ENCODE peak calls at places on chromosome 21, in ten cellular contexts. L is transverse colon; D is colonic mucosa; W is adrenal gland; S is stomach; M is lower lobe of right lung; X is CD8-positive, alpha-beta memory T cell; A is CD8-positive, alpha-beta T cell; N is pancreas; K is upper lobe of right lung. T is an unnamed sample.

GRCh38 chr21:23695449-23695848 is 1911.8 kb downstream of the MRPL39 start:
- DNase-seq in L (no peak), K (no peak), D (no peak), A (no peak), S (no peak), X (no peak), M (no peak), W (no peak), N (no peak), T (no peak)

GRCh38 chr21:27206368-27206982 is 239.6 kb upstream of the ADAMTS5 start:
- DNase-seq in M (no peak), S (no peak), X (no peak), K (no peak), W (no peak), L (no peak), N (no peak), A (no peak), D (no peak), T (no peak)

GRCh38 chr21:45073301-45074047 is 906 bp upstream of the ADARB1 start:
- DNase-seq in N (peak), D (peak), L (peak), X (no peak), M (no peak), K (peak), S (peak), W (peak), A (no peak), T (no peak)

GRCh38 chr21:33360281-33360680 is 35.5 kb downstream of the IFNAR1 start:
- DNase-seq in W (peak), S (no peak), M (no peak), A (no peak), X (no peak), N (no peak), K (no peak), D (no peak), L (no peak), T (no peak)

GRCh38 chr21:31316488-31317169 is 27.4 kb downstream of the TIAM1 start:
- DNase-seq in M (no peak), A (no peak), X (no peak), D (no peak), K (no peak), L (no peak), S (no peak), W (no peak), N (no peak), T (no peak)

GRCh38 chr21:45854702-45855247 is 126.8 kb upstream of the COL6A1 start:
- DNase-seq in N (no peak), K (no peak), M (no peak), X (no peak), A (no peak), W (no peak), L (no peak), S (peak), D (no peak), T (no peak)

GRCh38 chr21:45554477-45555175 is 12.4 kb upstream of the SLC19A1 start:
- DNase-seq in D (peak), S (peak), N (peak), X (peak), K (peak), M (peak), L (peak), W (peak), A (peak), T (peak)

GRCh38 chr21:39084979-39085729 is 98.1 kb downstream of the PSMG1 start:
- DNase-seq in A (no peak), X (no peak), K (no peak), L (no peak), M (no peak), W (no peak), N (no peak), D (no peak), S (no peak), T (no peak)

GRCh38 chr21:38434913-38435533 is 63.3 kb downstream of the ERG start:
- DNase-seq in L (no peak), K (no peak), D (no peak), A (no peak), X (no peak), N (no peak), M (no peak), W (no peak), S (no peak), T (no peak)

GRCh38 chr21:28485301-28486022 is 507.2 kb downstream of the LTN1 start:
- DNase-seq in M (no peak), X (no peak), S (no peak), A (no peak), L (no peak), W (no peak), D (no peak), N (no peak), K (no peak), T (no peak)

GRCh38 chr21:39137248-39138186 is 45.7 kb downstream of the PSMG1 start:
- DNase-seq in K (no peak), W (peak), X (no peak), D (no peak), L (no peak), M (no peak), N (no peak), S (no peak), A (no peak), T (no peak)

GRCh38 chr21:16279658-16280581 is 550.1 kb downstream of the USP25 start:
- DNase-seq in L (no peak), D (no peak), K (no peak), X (no peak), N (no peak), S (no peak), A (no peak), W (peak), M (no peak), T (peak)

GRCh38 chr21:29072873-29073221 is 601 bp downstream of the CCT8 start:
- DNase-seq in M (no peak), S (no peak), W (peak), N (no peak), X (no peak), K (no peak), D (no peak), A (no peak), L (no peak), T (no peak)

GRCh38 chr21:29025328-29025713 is 853 bp downstream of the USP16 start:
- DNase-seq in X (no peak), M (no peak), L (no peak), D (no peak), W (no peak), A (no peak), S (no peak), N (no peak), K (no peak), T (no peak)

GRCh38 chr21:32112194-32112593 is 166.7 kb downstream of the MIS18A start:
- DNase-seq in M (no peak), X (no peak), L (no peak), K (no peak), D (no peak), N (no peak), S (no peak), A (no peak), W (no peak), T (no peak)

GRCh38 chr21:33115586-33116541 is 45.9 kb downstream of the OLIG1 start:
- DNase-seq in L (no peak), A (no peak), M (no peak), S (no peak), K (no peak), W (no peak), N (peak), D (no peak), X (no peak), T (peak)

GRCh38 chr21:46122758-46123683 is 25.1 kb downstream of the COL6A2 start:
- DNase-seq in N (no peak), X (peak), L (peak), S (no peak), D (no peak), A (no peak), M (peak), W (no peak), K (peak), T (no peak)

GRCh38 chr21:25944082-25944481 is 209.3 kb downstream of the GABPA start:
- DNase-seq in M (no peak), K (no peak), X (no peak), L (no peak), D (no peak), S (no peak), N (no peak), W (no peak), A (no peak), T (no peak)
- H3K27ac ChIP-seq in M (no peak), K (no peak), X (no peak), L (no peak), D (no peak), S (peak), N (no peak), W (no peak), A (no peak), T (peak)

DNA sequence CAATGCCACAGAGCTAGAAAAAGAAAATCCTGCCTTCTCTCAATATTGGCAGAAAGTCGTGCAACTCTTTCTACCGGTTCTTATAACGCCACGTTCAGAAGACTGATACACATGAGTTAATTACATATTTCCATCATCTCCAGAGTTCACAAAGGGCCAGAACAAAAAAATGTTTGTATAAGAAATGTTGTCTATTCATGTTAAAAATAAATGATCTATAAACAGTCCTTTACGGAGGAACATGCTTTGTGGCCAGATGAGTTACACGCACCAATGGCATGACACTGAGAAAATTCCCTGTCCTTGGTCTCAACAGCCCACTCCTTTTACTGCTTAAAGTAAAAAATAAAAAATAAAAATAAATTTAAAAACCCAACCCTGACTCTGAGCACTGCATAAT is 29.5 kb downstream of the C2CD2 start:
- DNase-seq in L (no peak), W (peak), A (no peak), K (no peak), X (no peak), N (no peak), D (no peak), S (no peak), M (no peak), T (no peak)
- H3K27ac ChIP-seq in L (peak), W (peak), A (no peak), K (peak), X (no peak), N (no peak), D (no peak), S (peak), M (peak), T (no peak)

DNA sequence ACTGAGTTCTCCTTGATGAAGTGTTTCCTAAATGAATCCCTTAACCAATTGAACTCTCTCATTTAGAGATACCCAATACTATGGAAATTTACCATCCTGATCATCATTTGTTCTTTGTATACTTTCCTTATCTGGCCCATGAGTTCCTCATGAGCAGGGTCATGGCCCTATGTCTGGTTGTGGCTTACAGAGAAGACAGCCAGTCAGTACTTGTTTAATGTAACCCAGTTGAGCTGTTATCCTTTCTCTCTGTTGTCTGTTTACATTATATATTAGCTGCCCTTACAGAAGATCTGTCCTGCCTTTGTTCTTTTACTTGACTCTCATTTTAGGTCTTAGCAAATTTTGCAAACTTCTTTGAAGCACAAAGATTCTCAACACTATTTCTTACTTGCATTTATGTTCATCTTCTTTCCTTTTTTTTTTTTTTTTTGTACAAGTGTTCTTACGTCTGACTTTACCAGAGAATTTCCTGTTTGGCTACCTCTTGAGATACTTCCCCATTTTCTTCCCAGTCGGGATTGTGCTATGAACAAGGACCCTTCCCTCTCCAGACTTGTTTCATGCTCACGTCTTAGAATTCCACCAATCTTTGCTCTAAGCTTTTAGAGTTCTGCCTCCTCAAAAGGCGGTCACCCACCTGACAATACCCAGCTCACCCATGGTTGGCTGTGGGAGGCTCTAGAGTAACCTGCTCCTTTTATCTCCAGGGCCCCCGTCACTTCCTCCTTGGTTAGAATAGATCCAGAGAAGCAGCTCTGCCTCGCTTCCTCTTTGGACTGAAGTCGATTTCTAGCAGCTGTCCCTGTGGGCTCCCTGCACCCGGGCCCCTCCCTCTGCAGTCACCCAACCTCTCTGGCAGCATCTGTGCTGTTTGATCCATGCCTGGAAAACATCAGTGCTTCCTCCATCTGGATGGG is 53.6 kb upstream of the RUNX1 start:
- DNase-seq in S (peak), K (no peak), N (no peak), A (peak), M (peak), D (peak), W (peak), X (no peak), L (peak), T (peak)
- H3K27ac ChIP-seq in S (no peak), K (no peak), N (no peak), A (no peak), M (peak), D (no peak), W (no peak), X (no peak), L (no peak), T (no peak)

GRCh38 chr21:43604505-43605204 is 54.6 kb downstream of the HSF2BP start:
- DNase-seq in K (no peak), N (no peak), D (no peak), L (no peak), M (no peak), A (no peak), W (no peak), X (no peak), S (no peak), T (no peak)

GRCh38 chr21:43602277-43603229 is 56.7 kb downstream of the HSF2BP start:
- DNase-seq in D (no peak), K (no peak), S (no peak), X (no peak), L (no peak), M (no peak), A (no peak), W (no peak), N (no peak), T (no peak)

GRCh38 chr21:43605320-43606244 is 53.7 kb downstream of the HSF2BP start:
- DNase-seq in S (no peak), A (no peak), L (no peak), D (no peak), X (no peak), W (no peak), M (no peak), N (no peak), K (no peak), T (no peak)

GRCh38 chr21:43603641-43604504 is 55.4 kb downstream of the HSF2BP start:
- DNase-seq in S (no peak), W (no peak), K (no peak), D (no peak), N (no peak), A (no peak), L (no peak), X (no peak), M (no peak), T (no peak)

DNA sequence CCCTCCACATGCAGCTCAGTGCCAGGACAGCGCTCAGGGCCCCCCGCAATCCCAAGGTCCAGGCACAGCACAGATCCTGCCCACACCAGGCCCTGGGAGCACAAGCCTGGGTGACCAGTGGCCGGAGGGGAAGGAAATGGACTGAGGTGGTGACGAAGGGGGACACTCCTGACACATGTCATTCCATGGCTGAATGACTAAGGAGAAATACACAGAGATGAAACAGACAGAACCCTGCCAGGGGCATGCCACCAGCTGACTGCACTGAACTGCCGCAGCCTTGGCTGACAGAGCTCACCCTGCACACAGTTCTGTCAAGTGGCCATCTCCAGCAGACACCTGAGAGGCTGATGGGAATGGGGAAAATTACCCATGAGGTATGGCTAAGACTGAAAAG is 56.1 kb downstream of the HSF2BP start:
- DNase-seq in X (no peak), D (no peak), L (no peak), N (no peak), S (no peak), A (no peak), W (peak), K (no peak), M (no peak), T (no peak)
- H3K27ac ChIP-seq in X (no peak), D (no peak), L (no peak), N (no peak), S (no peak), A (no peak), W (peak), K (peak), M (peak), T (no peak)

GRCh38 chr21:20998456-20998789 is 214 bp downstream of the NCAM2 start:
- DNase-seq in L (no peak), S (no peak), D (no peak), K (no peak), W (no peak), N (no peak), A (no peak), M (no peak), X (no peak), T (no peak)

GRCh38 chr21:20996421-20997307 is 1.5 kb upstream of the NCAM2 start:
- DNase-seq in K (no peak), A (no peak), W (no peak), X (no peak), L (no peak), D (no peak), M (no peak), S (no peak), N (no peak), T (no peak)

GRCh38 chr21:20997308-20997632 is 939 bp upstream of the NCAM2 start:
- DNase-seq in L (no peak), D (no peak), K (no peak), S (no peak), N (no peak), M (no peak), W (no peak), A (peak), X (no peak), T (peak)

GRCh38 chr21:20998886-20999285 is 677 bp downstream of the NCAM2 start:
- DNase-seq in X (no peak), W (no peak), A (no peak), K (no peak), M (no peak), L (no peak), D (no peak), N (no peak), S (no peak), T (no peak)

DNA sequence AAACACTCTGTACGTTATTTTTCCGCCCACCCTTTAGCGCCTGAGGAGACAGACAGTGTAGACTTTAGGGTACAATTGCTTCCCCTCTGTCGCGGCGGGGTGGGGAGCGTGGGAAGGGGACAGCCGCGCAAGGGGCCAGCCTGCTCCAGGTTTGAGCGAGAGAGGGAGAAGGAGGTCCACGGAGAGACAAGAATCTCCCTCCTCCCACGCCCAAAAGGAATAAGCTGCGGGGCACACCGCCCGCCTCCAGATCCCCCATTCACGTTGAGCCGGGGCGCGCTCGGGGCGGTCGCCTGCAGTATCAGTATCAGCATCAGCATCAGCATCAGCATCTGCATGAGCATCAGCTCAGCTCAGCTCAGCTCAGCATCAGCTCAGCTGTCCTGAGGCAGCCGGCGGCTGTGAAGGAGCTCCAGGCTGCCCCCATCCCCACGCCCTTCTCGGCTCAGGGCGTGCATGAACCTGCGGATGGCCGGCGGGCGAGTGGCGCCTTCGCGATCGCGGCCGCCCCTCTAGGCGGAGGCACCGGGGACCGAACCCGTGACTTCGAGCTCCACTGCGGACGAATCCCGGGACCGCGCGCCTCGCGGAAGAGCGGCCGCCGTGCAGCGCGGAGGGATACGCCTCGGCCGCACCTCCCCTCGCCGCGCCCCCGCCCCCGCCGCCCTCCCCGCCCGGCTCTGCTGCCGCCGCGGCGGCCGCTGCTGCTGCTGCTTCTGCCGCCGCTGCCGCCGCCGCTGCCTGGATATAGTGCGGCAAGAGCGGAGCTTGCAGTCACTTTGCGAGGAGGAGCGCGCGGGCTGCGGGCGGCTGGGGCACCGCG is at the start of gene NCAM2:
- DNase-seq in D (peak), A (peak), X (peak), S (peak), W (peak), M (peak), N (peak), K (peak), L (peak), T (peak)
- H3K27ac ChIP-seq in D (no peak), A (no peak), X (no peak), S (no peak), W (peak), M (no peak), N (no peak), K (no peak), L (no peak), T (peak)

DNA sequence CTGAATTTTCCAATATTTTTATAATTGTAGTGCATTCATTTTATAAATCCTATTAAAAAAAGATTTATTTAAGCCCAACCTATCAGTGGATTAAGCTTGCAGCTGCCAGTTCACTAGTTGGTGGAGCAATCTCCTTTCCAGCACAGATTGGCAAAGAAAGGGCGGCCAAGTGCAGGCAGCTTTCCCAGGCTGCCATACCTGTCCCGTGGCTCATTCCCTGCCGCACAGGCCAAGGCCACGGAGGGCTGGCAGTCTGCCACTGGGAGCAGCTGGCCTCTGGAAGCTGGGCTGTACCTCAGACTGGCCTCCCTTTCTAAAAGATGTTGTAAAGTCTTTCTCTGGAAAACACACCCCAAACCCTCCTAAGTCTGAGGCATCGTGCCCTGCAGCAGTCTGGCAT is 74.2 kb downstream of the SIM2 start:
- DNase-seq in W (peak), L (peak), A (no peak), S (peak), D (peak), K (peak), X (no peak), M (peak), N (peak), T (no peak)
- H3K27ac ChIP-seq in W (peak), L (no peak), A (no peak), S (peak), D (no peak), K (no peak), X (no peak), M (no peak), N (no peak), T (peak)

GRCh38 chr21:34526236-34526617 is 14.2 kb upstream of the KCNE1 start:
- DNase-seq in L (no peak), W (no peak), N (no peak), X (no peak), S (no peak), D (no peak), A (no peak), M (no peak), K (no peak), T (no peak)

GRCh38 chr21:34523019-34523418 is 11.0 kb upstream of the KCNE1 start:
- DNase-seq in A (no peak), N (no peak), M (no peak), S (peak), X (no peak), K (no peak), D (peak), W (no peak), L (peak), T (no peak)

GRCh38 chr21:34526618-34527290 is 14.7 kb upstream of the KCNE1 start:
- DNase-seq in X (no peak), W (peak), L (peak), D (peak), K (no peak), N (peak), A (no peak), S (peak), M (peak), T (no peak)

GRCh38 chr21:34522284-34522683 is 10.3 kb upstream of the KCNE1 start:
- DNase-seq in S (no peak), W (no peak), D (peak), N (no peak), X (no peak), K (no peak), L (peak), M (no peak), A (no peak), T (no peak)

GRCh38 chr21:34524671-34525601 is 12.9 kb upstream of the KCNE1 start:
- DNase-seq in D (no peak), K (no peak), A (no peak), M (no peak), L (no peak), N (no peak), X (no peak), S (no peak), W (no peak), T (no peak)
- H3K27ac ChIP-seq in D (peak), K (peak), A (no peak), M (peak), L (peak), N (no peak), X (no peak), S (peak), W (no peak), T (no peak)